ENCODE peak calls at places on chromosomes 1 and 21, in five cellular contexts. E is lower leg skin, H is hepatocyte, M is prostate gland, A is neural crest cell. B is an unnamed sample.

GRCh38 chr1:184965889-184966860 is 8.1 kb downstream of the NIBAN1 start:
- DNase-seq in H (no peak), E (no peak), M (no peak), A (no peak), B (peak)

GRCh38 chr1:11784993-11785769 is 20.6 kb downstream of the MTHFR start:
- DNase-seq in E (no peak), M (peak), A (peak), H (peak), B (peak)

GRCh38 chr1:62508187-62508758 is 71.4 kb downstream of the USP1 start:
- DNase-seq in M (no peak), A (no peak), H (peak), E (no peak), B (peak)

GRCh38 chr1:84301759-84302380 is 362 bp downstream of the SAMD13 start:
- DNase-seq in E (no peak), M (no peak), H (no peak), A (no peak), B (no peak)

GRCh38 chr1:12231276-12231595 is 1.4 kb downstream of the VPS13D start:
- DNase-seq in A (no peak), M (no peak), E (no peak), H (no peak), B (peak)

GRCh38 chr1:24179251-24179895 is 7.7 kb downstream of the IFNLR1 start:
- DNase-seq in H (no peak), M (no peak), E (no peak), A (no peak), B (no peak)

GRCh38 chr21:16196521-16197208 is 466.9 kb downstream of the USP25 start:
- DNase-seq in E (no peak), M (no peak), A (no peak), H (no peak), B (no peak)

GRCh38 chr1:206794294-206794908 is 22.1 kb upstream of the IL10 start:
- DNase-seq in A (no peak), E (no peak), H (no peak), M (no peak), B (no peak)

GRCh38 chr1:212892108-212892507 is 34.0 kb downstream of the FLVCR1 start:
- DNase-seq in A (no peak), H (no peak), M (no peak), E (no peak), B (no peak)

GRCh38 chr1:221557024-221557423 is 184.9 kb downstream of the DUSP10 start:
- DNase-seq in H (no peak), E (no peak), M (no peak), A (no peak), B (no peak)

GRCh38 chr1:211236633-211237321 is 22.4 kb upstream of the RCOR3 start:
- DNase-seq in A (no peak), M (no peak), E (no peak), H (no peak), B (peak)

GRCh38 chr21:16454371-16454770 is 724.6 kb downstream of the USP25 start:
- DNase-seq in M (no peak), H (no peak), E (no peak), A (no peak), B (peak)

GRCh38 chr1:207672525-207673130 is 27.7 kb downstream of the CR1L start:
- DNase-seq in M (peak), E (no peak), A (no peak), H (peak), B (peak)

GRCh38 chr1:220511785-220512184 is 16.2 kb upstream of the MARK1 start:
- DNase-seq in E (no peak), M (no peak), A (no peak), H (peak), B (no peak)
- TF ChIP-seq CTCF in E (no peak), M (no peak), A (peak), H (no peak), B (no peak)

DNA sequence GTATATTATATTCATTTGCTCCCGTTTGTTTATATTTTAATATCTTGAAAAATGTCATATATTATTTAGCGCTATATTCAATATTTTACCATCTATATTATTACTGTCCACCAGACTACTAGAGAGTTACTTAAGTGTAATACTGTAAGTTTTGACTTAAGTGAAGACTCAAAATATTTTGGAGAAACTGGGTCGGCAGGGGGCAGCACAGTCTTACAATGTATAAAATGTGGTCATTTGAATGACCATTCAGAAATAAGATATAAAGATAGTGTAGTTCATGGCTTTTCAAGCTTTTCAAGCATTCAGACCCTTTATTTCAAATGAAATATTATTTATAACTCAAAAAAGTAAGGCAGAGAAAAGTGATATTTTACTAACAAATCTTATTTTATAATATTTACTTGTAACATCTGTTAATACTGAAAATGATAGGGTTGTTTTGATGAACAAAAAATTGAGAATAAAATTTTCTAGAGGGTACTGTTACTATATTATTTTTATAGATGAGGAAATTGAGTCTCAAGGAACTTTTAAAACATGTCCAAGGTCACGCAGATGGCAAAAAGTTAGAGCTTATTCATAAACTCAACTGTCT is 89.0 kb upstream of the SERTAD4 start:
- DNase-seq in E (peak), A (peak), H (peak), M (peak), B (peak)
- TF ChIP-seq CTCF in E (no peak), A (peak), H (peak), M (peak), B (peak)

GRCh38 chr1:235946570-235946981 is 79.9 kb upstream of the LYST start:
- DNase-seq in M (no peak), H (no peak), E (no peak), A (no peak), B (peak)
- TF ChIP-seq CTCF in M (peak), H (no peak), E (no peak), A (no peak), B (peak)

DNA sequence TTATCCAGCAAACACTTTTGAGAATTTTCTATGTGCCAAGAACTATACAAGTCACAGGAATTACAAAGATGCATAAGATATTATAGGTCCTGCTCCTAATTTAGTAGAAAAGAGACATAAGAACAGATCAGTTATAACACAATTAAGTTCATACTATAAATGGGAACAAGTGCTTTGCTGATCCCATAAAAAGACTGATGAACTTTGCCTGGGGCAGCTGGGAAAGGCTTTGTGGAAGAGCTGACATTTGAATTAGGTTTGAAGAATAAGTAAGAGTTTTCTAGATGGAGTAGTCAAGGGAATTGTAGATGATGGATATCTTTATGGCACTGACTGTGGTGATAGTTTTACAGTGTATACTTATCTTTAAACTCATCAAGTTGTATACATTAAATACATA is 76.5 kb downstream of the VCAM1 start:
- DNase-seq in E (no peak), H (no peak), M (no peak), A (no peak), B (no peak)
- TF ChIP-seq CTCF in E (no peak), H (no peak), M (no peak), A (no peak), B (no peak)

GRCh38 chr1:65267291-65268087 is 41.9 kb upstream of the DNAJC6 start:
- DNase-seq in M (no peak), E (no peak), A (no peak), H (no peak), B (no peak)

GRCh38 chr1:65264197-65264929 is 45.0 kb upstream of the DNAJC6 start:
- DNase-seq in H (peak), A (peak), M (no peak), E (no peak), B (peak)

GRCh38 chr1:65266501-65266900 is 42.8 kb upstream of the DNAJC6 start:
- DNase-seq in M (no peak), A (no peak), E (no peak), H (no peak), B (no peak)

GRCh38 chr1:65265296-65266271 is 43.8 kb upstream of the DNAJC6 start:
- DNase-seq in A (peak), E (no peak), M (peak), H (peak), B (peak)

DNA sequence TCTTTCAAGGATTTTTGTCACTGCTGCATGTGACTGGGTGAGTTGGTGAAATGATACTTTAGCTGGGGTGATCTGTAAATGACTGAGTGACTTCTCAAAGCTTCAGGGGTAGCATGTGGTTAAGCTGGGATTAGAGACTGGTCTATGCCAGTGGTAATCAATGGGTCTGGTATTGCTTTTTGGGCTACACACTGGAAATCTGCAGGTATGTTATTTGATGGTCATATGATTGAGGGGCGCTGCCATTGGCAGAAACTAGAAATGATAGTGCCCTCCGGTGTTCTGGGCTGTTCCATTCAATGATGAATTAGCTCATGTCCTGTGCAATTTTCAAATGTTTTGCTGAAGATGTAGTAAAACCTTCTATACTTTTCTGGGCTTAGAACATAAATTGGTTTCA is 39.7 kb upstream of the DNAJC6 start:
- DNase-seq in A (no peak), M (no peak), H (no peak), E (no peak), B (no peak)
- TF ChIP-seq CTCF in A (no peak), M (no peak), H (no peak), E (no peak), B (no peak)

GRCh38 chr21:35136106-35136505 is 87.0 kb upstream of the RUNX1 start:
- DNase-seq in H (no peak), E (no peak), A (no peak), M (no peak), B (no peak)
- TF ChIP-seq CTCF in H (no peak), E (no peak), A (no peak), M (no peak), B (no peak)

GRCh38 chr1:231286603-231287002 is 45.6 kb downstream of the GNPAT start:
- DNase-seq in M (no peak), A (no peak), E (no peak), H (no peak), B (no peak)
- TF ChIP-seq CTCF in M (no peak), A (no peak), E (no peak), H (no peak), B (no peak)